ENCODE peak calls at places on chromosome 1, in five cellular contexts. B is H9, G is IMR-90, Z is neuronal stem cell, E is H1. J is an unnamed sample.

GRCh38 chr1:178192686-178193085 is 98.8 kb downstream of the RASAL2 start:
- DNase-seq in E (no peak), B (no peak), G (peak; percentile 72), Z (no peak), J (peak; percentile 49)

GRCh38 chr1:245807954-245808719 is 653.4 kb downstream of the KIF26B start:
- DNase-seq in B (no peak), G (no peak), E (no peak), Z (no peak), J (no peak)

GRCh38 chr1:167456500-167456899 is 61.8 kb downstream of the CD247 start:
- DNase-seq in E (no peak), B (no peak), G (no peak), Z (no peak), J (no peak)

GRCh38 chr1:31715097-31715872 is 11.5 kb upstream of the COL16A1 start:
- DNase-seq in E (peak; percentile 94), B (peak; percentile 100), G (peak; percentile 81), Z (peak; percentile 82), J (peak; percentile 95)

GRCh38 chr1:30321996-30322858 is 401.2 kb downstream of the MATN1 start:
- DNase-seq in B (peak; percentile 18), E (no peak), G (no peak), Z (no peak), J (no peak)

GRCh38 chr1:62437273-62437945 is 560 bp downstream of the USP1 start:
- DNase-seq in Z (peak; percentile 18), E (no peak), B (no peak), G (no peak), J (peak; percentile 33)

GRCh38 chr1:147719711-147720225 is 40.6 kb downstream of the GJA5 start:
- DNase-seq in E (no peak), G (no peak), B (no peak), Z (no peak), J (no peak)

GRCh38 chr1:162130308-162130707 is 60.8 kb downstream of the NOS1AP start:
- DNase-seq in G (no peak), Z (no peak), B (no peak), E (no peak), J (no peak)

GRCh38 chr1:93061895-93062792 is 16.9 kb upstream of the MTF2 start:
- DNase-seq in E (no peak), B (peak; percentile 51), Z (no peak), G (peak; percentile 36), J (peak; percentile 39)

GRCh38 chr1:62318756-62319544 is at the start of gene KANK4:
- DNase-seq in E (no peak), Z (no peak), G (no peak), B (peak; percentile 54), J (no peak)

GRCh38 chr1:151158311-151158710 is 1.9 kb downstream of the TNFAIP8L2 start:
- DNase-seq in Z (no peak), B (no peak), G (no peak), E (no peak), J (no peak)

GRCh38 chr1:242824435-242824834 is 299.9 kb upstream of the PLD5 start:
- DNase-seq in G (no peak), E (no peak), B (no peak), Z (no peak), J (no peak)

GRCh38 chr1:38989979-38990378 is 1.1 kb upstream of the AKIRIN1 start:
- DNase-seq in Z (no peak), G (no peak), B (no peak), E (no peak), J (no peak)

GRCh38 chr1:38991638-38992449 is 768 bp downstream of the AKIRIN1 start:
- DNase-seq in G (no peak), E (no peak), B (peak; percentile 44), Z (peak; percentile 35), J (peak; percentile 62)

GRCh38 chr1:38992450-38993111 is 1.5 kb downstream of the AKIRIN1 start:
- DNase-seq in Z (no peak), B (no peak), E (no peak), G (no peak), J (no peak)

GRCh38 chr1:38990401-38990745 is 703 bp upstream of the AKIRIN1 start:
- DNase-seq in Z (no peak), B (no peak), G (peak; percentile 37), E (no peak), J (peak; percentile 33)

DNA sequence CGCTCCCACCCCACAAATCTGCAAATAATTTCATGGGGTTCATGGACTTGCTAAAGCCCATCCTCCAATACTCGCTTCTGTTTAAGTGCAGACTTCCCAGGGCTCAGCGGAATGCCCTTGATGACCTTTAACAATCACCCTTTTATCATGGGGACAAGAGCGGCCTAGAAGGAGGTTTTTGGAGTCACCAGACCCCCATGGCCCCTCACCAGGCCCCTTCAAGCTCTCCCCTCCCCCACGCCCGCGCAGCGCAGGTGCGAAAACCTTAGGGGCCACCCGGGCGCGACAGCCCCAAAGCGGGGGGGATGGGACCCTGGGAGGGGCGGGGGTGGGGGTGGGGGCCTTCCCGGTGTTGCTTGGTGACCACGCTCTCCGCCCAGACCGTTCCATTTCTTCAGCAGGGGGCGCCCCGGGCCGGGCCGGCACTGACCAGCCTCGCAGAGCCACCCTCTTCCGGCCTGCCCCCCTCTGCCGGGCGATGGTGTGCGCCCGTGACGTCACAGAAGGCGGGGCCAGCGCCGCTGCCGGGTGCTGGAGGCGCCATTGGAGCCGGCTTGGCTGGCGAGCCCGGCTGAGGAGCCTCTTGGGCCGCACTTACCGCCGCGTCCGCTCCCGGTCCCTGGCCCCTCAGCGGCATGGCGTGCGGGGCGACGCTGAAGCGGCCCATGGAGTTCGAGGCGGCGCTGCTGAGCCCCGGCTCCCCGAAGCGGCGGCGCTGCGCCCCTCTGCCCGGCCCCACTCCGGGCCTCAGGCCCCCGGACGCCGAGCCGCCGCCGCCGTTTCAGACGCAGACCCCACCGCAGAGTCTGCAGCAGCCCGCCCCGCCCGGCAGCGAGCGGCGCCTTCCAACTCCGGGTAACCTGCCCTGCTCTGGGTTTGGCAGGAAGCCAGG is at the start of gene AKIRIN1:
- DNase-seq in Z (peak; percentile 97), G (peak; percentile 95), B (peak; percentile 99), E (peak; percentile 89), J (peak; percentile 96)
- H4K91ac ChIP-seq in Z (no peak within 1 kb of the TSS), G (peak within 1 kb of the TSS; percentile 72), B (no peak within 1 kb of the TSS), E (peak within 1 kb of the TSS; percentile 97), J (peak within 1 kb of the TSS; percentile 97)

DNA sequence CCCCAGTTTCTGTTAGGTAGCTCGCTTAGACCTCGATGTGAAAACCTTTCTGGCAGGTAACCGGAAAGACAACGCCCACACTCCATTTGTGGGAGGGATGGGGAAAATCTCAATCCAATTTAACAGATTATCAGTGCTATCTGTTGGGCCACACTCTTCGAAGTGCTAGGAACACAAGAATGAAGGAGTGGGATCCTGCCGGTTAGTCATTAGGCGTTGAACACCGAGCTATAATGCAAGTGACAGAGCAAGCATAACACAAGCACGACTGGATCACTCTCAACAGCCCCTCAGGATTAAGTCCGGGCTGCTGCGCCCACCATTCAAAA is 531 bp downstream of the SNIP1 start:
- DNase-seq in Z (no peak), B (no peak), G (no peak), E (no peak), J (no peak)
- H4K91ac ChIP-seq in Z (no peak overlapping the region), B (no peak overlapping the region), G (no peak overlapping the region), E (no peak overlapping the region), J (no peak overlapping the region)

GRCh38 chr1:203789966-203790365 is 5.5 kb upstream of the ZBED6 start:
- DNase-seq in E (no peak), Z (no peak), B (no peak), G (no peak), J (no peak)
- H4K91ac ChIP-seq in E (no peak overlapping the region), Z (no peak overlapping the region), B (no peak overlapping the region), G (no peak overlapping the region), J (no peak overlapping the region)

GRCh38 chr1:169112241-169112640 is 5.8 kb downstream of the ATP1B1 start:
- DNase-seq in G (peak; percentile 34), Z (no peak), E (no peak), B (no peak), J (peak; percentile 78)
- H4K91ac ChIP-seq in G (peak overlapping the region; percentile 79), Z (no peak overlapping the region), E (no peak overlapping the region), B (no peak overlapping the region), J (peak overlapping the region; percentile 88)

J was measured in mesenchymal stem cell.